ENCODE peak calls at places on chromosomes 7 and 10, in nine cellular contexts. Y is cardiac muscle cell, I is adrenal gland, H is heart left ventricle, J is gastrocnemius medialis, E is A549, D is brain microvascular endothelial cell, R is K562, W is thyroid gland. S is an unnamed sample.

GRCh38 chr7:156174428-156174827 is 362.2 kb upstream of the SHH start:
- DNase-seq in Y (no peak), I (peak; percentile 7), H (no peak), J (no peak), E (no peak), D (no peak), R (no peak), W (no peak), S (no peak)

GRCh38 chr10:35640951-35641429 is 1.1 kb downstream of the FZD8 start:
- DNase-seq in Y (peak; percentile 90), I (peak; percentile 66), H (peak; percentile 72), J (peak; percentile 28), E (peak; percentile 90), D (peak; percentile 76), R (no peak), W (peak; percentile 84), S (no peak)

GRCh38 chr10:7239312-7239985 is 171.4 kb downstream of the SFMBT2 start:
- DNase-seq in Y (no peak), I (no peak), H (no peak), J (no peak), E (no peak), D (no peak), R (no peak), W (no peak), S (no peak)

GRCh38 chr10:64093304-64093703 is 572.1 kb downstream of the REEP3 start:
- DNase-seq in Y (no peak), I (no peak), H (no peak), J (no peak), E (no peak), D (no peak), R (no peak), W (no peak), S (no peak)

GRCh38 chr10:132257271-132257670 is 50.5 kb downstream of the STK32C start:
- DNase-seq in Y (peak; percentile 29), I (no peak), H (no peak), J (no peak), E (no peak), D (peak; percentile 25), R (peak; percentile 32), W (no peak), S (no peak)

GRCh38 chr7:158805937-158806336 is 23.4 kb downstream of the ESYT2 start:
- DNase-seq in Y (no peak), I (no peak), H (no peak), J (no peak), E (peak; percentile 45), D (no peak), R (peak; percentile 32), W (no peak), S (peak; percentile 36)

GRCh38 chr7:375491-375821 is 85.5 kb downstream of the FOXL3 start:
- DNase-seq in Y (no peak), I (peak; percentile 9), H (peak; percentile 11), J (no peak), E (no peak), D (no peak), R (no peak), W (no peak), S (no peak)

GRCh38 chr7:97275475-97275874 is 158.0 kb downstream of the SDHAF3 start:
- DNase-seq in Y (no peak), I (no peak), H (no peak), J (no peak), E (no peak), D (no peak), R (no peak), W (no peak), S (no peak)

GRCh38 chr7:70353948-70354335 is 755.7 kb downstream of the AUTS2 start:
- DNase-seq in Y (no peak), I (no peak), H (no peak), J (no peak), E (no peak), D (no peak), R (no peak), W (no peak), S (no peak)

GRCh38 chr7:144474800-144475521 is 71.5 kb upstream of the NOBOX start:
- DNase-seq in Y (no peak), I (no peak), H (no peak), J (no peak), E (no peak), D (no peak), R (no peak), W (no peak), S (peak; percentile 45)

GRCh38 chr10:69213601-69214311 is 6.4 kb upstream of the HKDC1 start:
- DNase-seq in Y (no peak), I (no peak), H (no peak), J (no peak), E (no peak), D (no peak), R (no peak), W (no peak), S (no peak)

GRCh38 chr10:107141539-107142061 is 22.9 kb downstream of the SORCS1 start:
- DNase-seq in Y (no peak), I (no peak), H (no peak), J (no peak), E (no peak), D (no peak), R (no peak), W (peak; percentile 8), S (no peak)

GRCh38 chr10:7102557-7103349 is 308.1 kb downstream of the SFMBT2 start:
- DNase-seq in Y (no peak), I (no peak), H (no peak), J (no peak), E (no peak), D (no peak), R (no peak), W (no peak), S (no peak)

GRCh38 chr10:1736972-1737221 is 428 bp downstream of the ADARB2 start:
- DNase-seq in Y (no peak), I (no peak), H (no peak), J (no peak), E (no peak), D (no peak), R (no peak), W (no peak), S (no peak)

GRCh38 chr10:1737222-1738061 is at the start of gene ADARB2:
- DNase-seq in Y (no peak), I (no peak), H (peak; percentile 40), J (no peak), E (no peak), D (peak; percentile 1), R (no peak), W (no peak), S (no peak)

GRCh38 chr10:1735562-1735961 is 1.8 kb downstream of the ADARB2 start:
- DNase-seq in Y (no peak), I (no peak), H (no peak), J (no peak), E (no peak), D (no peak), R (no peak), W (no peak), S (no peak)

GRCh38 chr10:1734288-1734687 is 3.0 kb downstream of the ADARB2 start:
- DNase-seq in Y (no peak), I (no peak), H (no peak), J (no peak), E (no peak), D (no peak), R (no peak), W (no peak), S (no peak)

GRCh38 chr10:1736180-1736971 is 949 bp downstream of the ADARB2 start:
- DNase-seq in Y (no peak), I (no peak), H (no peak), J (no peak), E (no peak), D (no peak), R (no peak), W (no peak), S (no peak)
- H3K27ac ChIP-seq in Y (no peak overlapping the region), I (no peak overlapping the region), H (no peak overlapping the region), J (no peak overlapping the region), E (no peak overlapping the region), D (no peak overlapping the region), R (no peak overlapping the region), W (no peak overlapping the region), S (no peak overlapping the region)

DNA sequence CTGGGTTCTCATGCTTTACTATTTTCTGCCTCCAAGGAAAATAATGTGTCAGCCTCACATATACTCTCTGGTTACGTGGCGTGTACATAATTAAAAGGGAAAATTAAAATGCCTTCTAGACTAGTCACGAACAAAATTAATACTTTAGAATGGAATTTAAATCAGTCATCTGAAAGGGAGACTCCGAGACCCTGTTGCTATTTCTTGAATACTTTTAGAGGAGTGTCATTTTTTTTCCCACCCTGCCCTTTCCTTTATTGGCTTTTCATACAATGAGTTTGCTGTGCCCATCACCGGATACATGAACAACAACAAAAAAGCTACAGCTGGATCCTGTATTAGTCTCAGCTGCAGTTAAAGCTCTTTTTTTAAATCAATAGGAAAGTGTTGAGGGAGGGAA is 20.1 kb downstream of the CYTH3 start:
- DNase-seq in Y (peak; percentile 43), I (no peak), H (no peak), J (no peak), E (no peak), D (no peak), R (no peak), W (no peak), S (no peak)
- H3K27ac ChIP-seq in Y (no peak overlapping the region), I (no peak overlapping the region), H (peak overlapping the region; percentile 7), J (peak overlapping the region; percentile 17), E (no peak overlapping the region), D (peak overlapping the region; percentile 93), R (no peak overlapping the region), W (no peak overlapping the region), S (no peak overlapping the region)

GRCh38 chr10:70742537-70743429 is 42.4 kb downstream of the TBATA start:
- DNase-seq in Y (peak; percentile 88), I (no peak), H (peak; percentile 54), J (no peak), E (no peak), D (peak; percentile 29), R (peak; percentile 62), W (peak; percentile 34), S (no peak)
- H3K27ac ChIP-seq in Y (no peak overlapping the region), I (no peak overlapping the region), H (no peak overlapping the region), J (no peak overlapping the region), E (no peak overlapping the region), D (no peak overlapping the region), R (peak overlapping the region; percentile 75), W (no peak overlapping the region), S (no peak overlapping the region)

GRCh38 chr7:139648941-139649425 is 125.5 kb downstream of the CLEC2L start:
- DNase-seq in Y (no peak), I (no peak), H (peak; percentile 55), J (no peak), E (no peak), D (no peak), R (no peak), W (no peak), S (no peak)
- H3K27ac ChIP-seq in Y (no peak overlapping the region), I (no peak overlapping the region), H (peak overlapping the region; percentile 72), J (peak overlapping the region; percentile 77), E (peak overlapping the region; percentile 53), D (no peak overlapping the region), R (no peak overlapping the region), W (no peak overlapping the region), S (no peak overlapping the region)

DNA sequence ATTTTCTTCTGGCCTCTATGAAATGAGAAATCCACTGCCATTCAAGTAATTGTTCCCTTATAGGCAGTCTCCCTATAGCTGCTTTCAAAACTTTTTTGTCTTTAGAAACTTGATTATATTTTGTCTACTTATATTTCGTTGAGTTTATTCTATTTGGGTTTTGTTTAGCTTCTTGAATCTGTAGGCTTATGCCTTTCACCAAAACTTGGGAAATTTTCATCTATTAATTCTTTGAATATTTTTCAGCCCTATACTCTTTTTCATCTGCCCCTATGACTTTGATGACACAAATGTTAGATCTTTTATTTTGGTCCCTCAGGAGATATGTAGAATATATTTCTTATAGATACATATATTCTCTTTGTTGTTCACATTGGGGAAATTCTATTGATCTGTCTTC is 48.3 kb upstream of the HHEX start:
- DNase-seq in Y (no peak), I (no peak), H (no peak), J (no peak), E (no peak), D (no peak), R (no peak), W (no peak), S (no peak)
- H3K27ac ChIP-seq in Y (no peak overlapping the region), I (no peak overlapping the region), H (no peak overlapping the region), J (no peak overlapping the region), E (no peak overlapping the region), D (no peak overlapping the region), R (no peak overlapping the region), W (no peak overlapping the region), S (peak overlapping the region; percentile 13)